ENCODE peak calls at places on chromosome 12, in five cellular contexts. H, S, X, B and D are unnamed samples.

GRCh38 chr12:113208041-113208934 is 13.0 kb upstream of the TPCN1 start:
- DNase-seq in X (no peak), S (peak), B (peak), H (peak), D (peak)

GRCh38 chr12:27477049-27477448 is 30.5 kb downstream of the SMCO2 start:
- DNase-seq in H (no peak), B (no peak), S (no peak), X (no peak), D (no peak)

GRCh38 chr12:68180792-68181744 is 21.5 kb upstream of the IFNG start:
- DNase-seq in X (no peak), S (no peak), B (no peak), H (peak), D (peak)

GRCh38 chr12:121165316-121165715 is 32.6 kb downstream of the P2RX7 start:
- DNase-seq in H (no peak), B (no peak), X (no peak), S (peak), D (peak)

GRCh38 chr12:96824074-96824837 is 82.8 kb upstream of the NEDD1 start:
- DNase-seq in H (no peak), S (no peak), X (no peak), B (no peak), D (no peak)

GRCh38 chr12:12979731-12980259 is 20.3 kb downstream of the HEBP1 start:
- DNase-seq in X (peak), H (no peak), S (peak), B (no peak), D (peak)

GRCh38 chr12:95548539-95549391 is 2.5 kb downstream of the USP44 start:
- DNase-seq in B (no peak), S (no peak), H (peak), X (no peak), D (no peak)

GRCh38 chr12:6955462-6956331 is 4.5 kb downstream of the PTPN6 start:
- DNase-seq in H (no peak), X (no peak), B (no peak), S (no peak), D (no peak)

GRCh38 chr12:2575245-2575644 is 219.5 kb upstream of the FKBP4 start:
- DNase-seq in H (no peak), X (no peak), B (no peak), S (no peak), D (no peak)

GRCh38 chr12:75460194-75460593 is 20.4 kb upstream of the GLIPR1 start:
- DNase-seq in X (no peak), S (no peak), H (no peak), B (no peak), D (no peak)

GRCh38 chr12:66965613-66966012 is 286.7 kb upstream of the GRIP1 start:
- DNase-seq in H (no peak), B (no peak), X (no peak), S (no peak), D (no peak)

GRCh38 chr12:3179731-3180130 is 102.6 kb downstream of the TSPAN9 start:
- DNase-seq in B (no peak), H (no peak), X (no peak), S (no peak), D (no peak)

GRCh38 chr12:57883057-57883456 is 36.5 kb upstream of the CTDSP2 start:
- DNase-seq in X (no peak), S (no peak), B (no peak), H (no peak), D (no peak)

GRCh38 chr12:6378709-6379427 is 3.5 kb upstream of the SCNN1A start:
- DNase-seq in S (no peak), X (no peak), H (no peak), B (no peak), D (no peak)

GRCh38 chr12:58639323-58639934 is 280.9 kb downstream of the LRIG3 start:
- DNase-seq in H (no peak), S (peak), B (no peak), X (peak), D (peak)

GRCh38 chr12:46266382-46266791 is 2.5 kb downstream of the SLC38A1 start:
- DNase-seq in B (no peak), H (peak), X (no peak), S (peak), D (peak)

GRCh38 chr12:1377117-1377516 is 217.3 kb downstream of the FBXL14 start:
- DNase-seq in X (no peak), S (no peak), B (no peak), H (no peak), D (no peak)

GRCh38 chr12:44748950-44749468 is 127.1 kb downstream of the NELL2 start:
- DNase-seq in B (no peak), X (no peak), H (no peak), S (no peak), D (no peak)

GRCh38 chr12:94079965-94080683 is 68.3 kb upstream of the PLXNC1 start:
- DNase-seq in S (no peak), H (no peak), B (no peak), X (no peak), D (peak)

GRCh38 chr12:3129301-3130052 is 52.3 kb downstream of the TSPAN9 start:
- DNase-seq in B (peak), S (peak), H (no peak), X (peak), D (peak)

GRCh38 chr12:96906498-96906848 is 584 bp upstream of the NEDD1 start:
- DNase-seq in X (no peak), S (no peak), B (no peak), H (no peak), D (no peak)

GRCh38 chr12:1773937-1774655 is 46.3 kb upstream of the LRTM2 start:
- DNase-seq in B (no peak), H (no peak), S (no peak), X (no peak), D (peak)

GRCh38 chr12:90028620-90029051 is 320.0 kb upstream of the ATP2B1 start:
- DNase-seq in S (no peak), B (no peak), X (no peak), H (no peak), D (peak)

GRCh38 chr12:78115889-78116288 is 285.2 kb downstream of the NAV3 start:
- DNase-seq in H (no peak), S (no peak), X (no peak), B (no peak), D (no peak)
- H3K4me3 ChIP-seq in H (no peak), S (no peak), X (no peak), B (no peak), D (no peak)

DNA sequence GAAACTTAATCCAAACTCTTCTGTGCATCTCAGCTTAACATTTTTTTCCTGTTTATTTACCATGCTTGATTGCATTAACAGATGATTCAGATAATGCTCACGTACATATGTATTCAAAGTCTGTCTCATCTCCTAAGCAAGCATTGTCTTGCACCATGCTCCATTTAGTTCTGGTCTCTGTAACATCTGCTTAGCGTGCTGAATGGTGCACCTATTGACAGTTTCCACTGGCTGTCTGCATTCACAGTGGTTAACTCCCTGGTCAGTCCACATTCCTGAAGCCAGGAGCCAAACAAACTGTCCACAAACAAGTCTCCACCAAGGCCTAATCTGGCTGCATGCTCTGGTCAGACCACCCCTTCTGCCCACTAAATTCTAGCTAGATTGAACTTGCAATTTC is 83.9 kb downstream of the KNTC1 start:
- DNase-seq in S (no peak), H (no peak), X (no peak), B (no peak), D (no peak)
- H3K4me3 ChIP-seq in S (no peak), H (no peak), X (no peak), B (no peak), D (no peak)

DNA sequence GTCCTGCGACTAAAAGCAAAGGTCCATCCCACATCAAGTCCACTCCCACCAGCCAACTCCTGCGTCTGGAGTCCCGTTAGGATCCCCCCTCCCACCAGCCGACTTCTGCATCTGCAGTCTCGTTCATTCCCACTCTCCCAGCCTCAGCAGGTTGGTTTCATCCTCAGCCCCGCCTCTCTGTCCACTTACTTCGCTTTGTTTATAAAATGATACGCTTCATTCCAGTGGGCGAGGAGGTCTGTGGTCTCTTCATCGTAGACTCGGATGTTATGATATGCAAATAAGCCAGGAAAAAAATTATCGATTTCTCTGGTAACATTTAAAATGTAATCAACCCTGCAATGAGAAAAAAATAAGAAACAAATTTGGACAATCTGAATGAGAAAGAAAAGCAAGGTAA is 56.8 kb downstream of the SSH1 start:
- DNase-seq in B (no peak), H (no peak), X (no peak), S (peak), D (no peak)
- H3K4me3 ChIP-seq in B (no peak), H (no peak), X (no peak), S (no peak), D (no peak)

DNA sequence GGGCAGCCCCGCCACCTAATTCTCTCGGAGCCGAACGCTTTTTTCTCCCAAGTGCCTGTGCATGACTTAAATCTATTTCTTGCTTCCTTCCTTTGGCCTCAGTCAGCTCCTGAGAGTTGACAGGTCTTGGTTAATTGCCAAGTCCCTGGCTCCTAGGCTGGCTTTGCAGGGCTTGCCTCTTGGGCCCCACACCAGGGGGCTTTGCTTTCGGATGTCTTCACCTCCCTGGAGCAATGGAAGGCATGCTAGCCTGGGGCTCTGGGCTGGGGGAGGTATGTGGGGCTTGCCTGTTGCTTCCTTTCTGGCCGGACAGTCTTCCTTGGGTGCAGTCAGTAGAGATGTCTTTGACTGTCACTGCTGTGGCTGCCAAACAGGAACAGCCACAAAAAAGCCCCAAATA is 2.2 kb upstream of the KRT80 start:
- DNase-seq in B (no peak), X (no peak), H (no peak), S (no peak), D (peak)
- H3K4me3 ChIP-seq in B (no peak), X (no peak), H (no peak), S (no peak), D (no peak)

GRCh38 chr12:108152179-108152538 is 23.1 kb downstream of the WSCD2 start:
- DNase-seq in B (no peak), H (no peak), X (no peak), S (no peak), D (no peak)
- H3K4me3 ChIP-seq in B (no peak), H (no peak), X (no peak), S (no peak), D (no peak)

GRCh38 chr12:120065472-120065871 is 51.1 kb downstream of the RAB35 start:
- DNase-seq in S (no peak), H (no peak), X (no peak), B (no peak), D (no peak)

GRCh38 chr12:120067084-120067869 is 49.3 kb downstream of the RAB35 start:
- DNase-seq in X (no peak), H (no peak), B (no peak), S (no peak), D (no peak)

GRCh38 chr12:120066341-120066740 is 50.2 kb downstream of the RAB35 start:
- DNase-seq in B (no peak), S (no peak), H (no peak), X (no peak), D (no peak)

GRCh38 chr12:120069278-120069677 is 47.3 kb downstream of the RAB35 start:
- DNase-seq in S (no peak), H (no peak), X (no peak), B (no peak), D (no peak)

DNA sequence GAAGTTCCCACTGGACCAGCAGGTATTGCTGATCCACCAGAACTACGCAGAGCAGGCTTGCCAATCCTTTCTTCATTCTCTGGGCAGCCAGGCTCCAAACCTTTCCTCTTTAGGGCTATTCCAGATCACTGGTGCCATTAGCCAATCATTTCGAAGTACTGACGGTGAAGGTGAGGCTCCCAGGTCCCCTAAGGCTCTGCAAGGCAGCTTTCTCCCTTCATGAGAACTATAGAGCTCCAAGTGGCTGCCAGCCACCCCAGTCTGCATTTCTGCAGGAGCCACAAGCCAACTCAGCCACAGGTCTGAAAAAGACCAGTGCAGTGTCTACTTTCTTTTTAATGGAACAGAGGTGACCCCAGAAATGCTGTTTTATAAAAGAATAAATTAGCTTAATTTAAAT is 48.7 kb downstream of the RAB35 start:
- DNase-seq in B (no peak), X (no peak), S (no peak), H (no peak), D (no peak)
- H3K4me3 ChIP-seq in B (no peak), X (no peak), S (no peak), H (no peak), D (no peak)

GRCh38 chr12:111089616-111090015 is 169.2 kb upstream of the MYL2 start:
- DNase-seq in X (no peak), B (no peak), H (no peak), S (no peak), D (no peak)

GRCh38 chr12:111091036-111091435 is 170.7 kb upstream of the MYL2 start:
- DNase-seq in S (no peak), B (no peak), H (no peak), X (no peak), D (no peak)

GRCh38 chr12:111088409-111088808 is 168.0 kb upstream of the MYL2 start:
- DNase-seq in X (no peak), H (no peak), B (no peak), S (no peak), D (no peak)

GRCh38 chr12:111094157-111094772 is 173.9 kb upstream of the MYL2 start:
- DNase-seq in X (no peak), S (no peak), B (no peak), H (no peak), D (no peak)

DNA sequence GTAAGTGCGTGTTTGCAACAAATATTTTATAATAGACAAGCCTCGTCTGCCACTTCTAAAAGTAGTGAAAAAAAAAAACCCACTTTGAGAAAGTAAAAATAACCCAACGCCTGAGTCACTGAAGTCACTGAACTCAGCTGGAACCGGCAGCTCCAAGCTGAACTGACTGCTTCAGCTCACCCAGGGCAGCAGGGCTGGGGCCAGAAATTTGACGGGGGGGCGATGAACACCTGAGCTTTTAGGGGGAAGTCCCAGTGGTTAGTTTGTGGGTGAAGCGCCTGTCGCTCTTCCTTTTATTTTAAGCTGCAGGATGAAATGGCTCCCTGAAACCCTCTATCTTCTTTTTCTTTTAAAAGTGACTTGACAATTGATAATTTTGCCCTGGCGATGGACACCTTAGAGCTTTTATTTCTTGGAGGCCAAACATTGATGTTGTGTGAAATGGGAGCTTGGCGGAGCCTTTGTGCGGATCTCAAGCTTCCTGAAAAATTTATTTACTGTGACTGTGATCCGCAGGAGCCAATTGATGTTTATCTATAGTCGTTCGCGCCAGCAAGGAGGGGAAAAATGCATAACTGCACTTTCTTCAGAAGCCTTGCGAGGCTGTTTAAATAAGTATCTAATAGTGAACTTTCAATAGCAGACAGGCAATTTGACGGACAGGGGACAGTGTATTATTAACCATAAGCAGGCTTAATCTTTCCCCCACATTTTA is 173.2 kb upstream of the MYL2 start:
- DNase-seq in X (no peak), S (no peak), B (peak), H (no peak), D (no peak)
- H3K4me3 ChIP-seq in X (no peak), S (no peak), B (no peak), H (no peak), D (no peak)

GRCh38 chr12:119179335-119180021 is 747 bp downstream of the HSPB8 start:
- DNase-seq in B (no peak), X (no peak), H (no peak), S (peak), D (peak)

GRCh38 chr12:119176267-119177055 is 2.3 kb upstream of the HSPB8 start:
- DNase-seq in H (peak), X (no peak), B (no peak), S (peak), D (peak)

GRCh38 chr12:119177056-119177325 is 1.7 kb upstream of the HSPB8 start:
- DNase-seq in H (no peak), X (no peak), S (no peak), B (no peak), D (no peak)

GRCh38 chr12:119178544-119179334 is at the start of gene HSPB8:
- DNase-seq in B (no peak), S (peak), H (no peak), X (no peak), D (peak)

GRCh38 chr12:119177724-119178380 is 879 bp upstream of the HSPB8 start:
- DNase-seq in S (no peak), H (no peak), X (no peak), B (no peak), D (no peak)
- H3K4me3 ChIP-seq in S (no peak), H (no peak), X (no peak), B (no peak), D (no peak)